ENCODE peak calls at places on chromosomes 16 and 17, in four cellular contexts. J is IMR-90, H is H9, W is H1. O is an unnamed sample.

GRCh38 chr17:73050797-73051196 is 41.7 kb downstream of the SLC39A11 start:
- DNase-seq in H (no peak), J (no peak), W (no peak), O (no peak)

GRCh38 chr17:32191306-32191705 is 49.0 kb downstream of the RHOT1 start:
- DNase-seq in H (no peak), J (peak; percentile 68), W (no peak), O (no peak)

GRCh38 chr16:9092282-9092962 is 978 bp downstream of the HAPSTR1 start:
- DNase-seq in J (no peak), H (no peak), W (peak; percentile 75), O (peak; percentile 34)

GRCh38 chr17:61490540-61490975 is 38.3 kb downstream of the TBX4 start:
- DNase-seq in W (no peak), J (peak; percentile 90), H (no peak), O (no peak)

GRCh38 chr17:45282683-45283644 is 21.1 kb upstream of the SPATA32 start:
- DNase-seq in J (peak; percentile 88), W (no peak), H (no peak), O (peak; percentile 51)

GRCh38 chr17:35801583-35802224 is 6.3 kb upstream of the MMP28 start:
- DNase-seq in H (no peak), W (no peak), J (no peak), O (no peak)

GRCh38 chr16:88770459-88771293 is 14.3 kb downstream of the PIEZO1 start:
- DNase-seq in J (peak; percentile 87), H (peak; percentile 92), W (no peak), O (peak; percentile 92)

GRCh38 chr17:45873728-45874127 is 20.6 kb upstream of the MAPT start:
- DNase-seq in J (no peak), H (no peak), W (no peak), O (peak; percentile 21)

GRCh38 chr17:68759343-68760140 is 158.4 kb upstream of the FAM20A start:
- DNase-seq in H (peak; percentile 95), W (peak; percentile 85), J (peak; percentile 93), O (peak; percentile 96)

GRCh38 chr17:52419256-52419655 is 260.7 kb upstream of the CA10 start:
- DNase-seq in J (no peak), H (no peak), W (no peak), O (no peak)

GRCh38 chr17:6551356-6551755 is 5.0 kb downstream of the PITPNM3 start:
- DNase-seq in H (no peak), J (no peak), W (no peak), O (no peak)

GRCh38 chr17:6554871-6555330 is 1.5 kb downstream of the PITPNM3 start:
- DNase-seq in H (peak; percentile 56), J (no peak), W (no peak), O (peak; percentile 53)

GRCh38 chr17:6549384-6550036 is 6.8 kb downstream of the PITPNM3 start:
- DNase-seq in H (no peak), J (no peak), W (no peak), O (no peak)

GRCh38 chr17:6554336-6554735 is 2.0 kb downstream of the PITPNM3 start:
- DNase-seq in H (no peak), J (no peak), W (no peak), O (no peak)

DNA sequence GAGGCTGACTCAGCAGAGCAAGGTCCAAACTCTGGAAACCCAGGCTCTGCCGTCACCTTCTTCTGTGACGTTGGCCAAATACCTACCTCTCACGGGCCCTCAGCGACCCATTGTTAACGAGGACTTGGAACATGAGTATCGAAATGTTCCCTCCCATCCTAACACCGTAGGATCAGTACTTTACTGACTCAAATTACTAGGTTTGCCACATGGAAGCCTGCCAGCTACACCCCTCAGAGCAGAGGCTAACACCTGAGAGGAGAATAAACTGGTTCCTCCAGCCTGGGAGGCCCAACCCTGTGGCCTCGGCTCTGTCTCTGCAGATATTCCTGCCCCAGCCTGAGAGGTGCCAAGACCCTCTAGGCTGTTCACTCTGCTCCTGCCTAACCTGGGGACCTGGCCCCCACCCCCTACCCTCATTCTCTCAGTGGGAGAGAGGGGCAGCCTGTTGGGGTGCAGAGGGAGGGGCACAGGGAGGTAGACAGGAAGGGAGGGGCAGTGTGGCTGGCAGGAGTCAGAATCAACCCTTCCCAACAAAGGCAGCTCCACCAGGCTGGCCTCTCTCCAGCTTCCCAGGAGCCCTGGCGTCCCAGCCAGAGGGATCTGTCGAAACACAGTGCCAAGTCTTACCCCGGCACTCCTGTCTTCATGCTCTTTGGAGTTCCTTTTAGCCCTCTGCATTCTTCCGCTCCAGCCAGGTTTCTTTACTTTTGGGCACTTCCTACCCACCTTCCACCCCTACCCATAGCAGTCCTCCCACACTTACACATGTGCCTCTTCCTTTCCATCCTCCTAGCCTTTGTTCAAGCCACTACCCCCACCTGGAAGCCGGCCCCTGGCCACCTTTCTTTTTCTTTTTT is 4.2 kb downstream of the PITPNM3 start:
- DNase-seq in H (no peak), W (no peak), J (no peak), O (no peak)
- H3K4me1 ChIP-seq in H (peaks cover 4% of the 10 kb centered on the region), W (peaks cover 11% of the 10 kb centered on the region), J (peaks cover 5% of the 10 kb centered on the region), O (no peaks in the 10 kb centered on the region)

GRCh38 chr17:1181769-1182137 is 2.0 kb upstream of the ABR start:
- DNase-seq in W (no peak), H (no peak), J (peak; percentile 86), O (no peak)
- H4K8ac ChIP-seq in W (no peak overlapping the region), H (no peak overlapping the region), J (peak overlapping the region; percentile 15), O (no peak overlapping the region)

DNA sequence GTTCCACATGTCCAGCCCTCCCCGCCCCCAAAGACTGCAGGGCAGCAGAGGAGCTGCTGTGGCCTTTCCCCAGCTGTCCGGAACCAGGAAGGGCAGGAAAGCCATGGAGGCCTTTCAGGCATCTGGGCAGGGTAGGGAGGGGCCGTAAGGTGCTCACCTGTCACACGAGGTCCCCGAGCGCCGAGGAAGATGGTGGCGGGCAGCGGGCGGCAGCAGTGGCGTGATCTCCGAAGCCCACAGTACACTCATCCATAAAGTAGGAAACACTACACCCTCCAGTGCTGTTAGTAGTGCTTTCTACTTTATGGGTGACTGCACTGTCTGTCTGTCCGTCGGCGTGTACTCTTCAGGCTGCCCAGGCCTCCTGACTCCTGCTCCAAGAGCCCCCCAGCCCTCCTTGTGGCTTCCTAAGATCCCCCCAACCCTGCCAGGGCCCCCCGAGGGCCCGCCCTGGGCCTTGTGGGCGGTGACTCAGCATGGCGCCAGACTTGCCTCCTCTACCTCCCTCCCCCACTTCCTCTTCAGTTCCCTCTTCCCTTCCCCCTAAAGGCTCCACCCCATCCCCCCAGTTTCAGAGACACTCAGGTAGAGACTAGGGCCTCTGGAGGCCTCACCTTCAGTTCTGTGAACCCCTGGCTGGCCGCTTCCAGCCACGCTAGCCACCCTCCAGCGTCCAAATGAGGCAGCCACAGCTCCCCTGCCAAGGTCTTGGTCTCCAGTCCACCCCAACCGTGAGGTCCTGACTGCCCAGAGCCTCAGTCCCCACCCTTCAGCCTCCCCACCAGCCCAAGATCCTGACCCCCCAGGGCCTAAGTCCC is 2.6 kb upstream of the TSPOAP1 start:
- DNase-seq in W (no peak), J (no peak), H (peak; percentile 42), O (no peak)
- H4K5ac ChIP-seq in W (no peak overlapping the region), J (no peak overlapping the region), H (no peak overlapping the region), O (no peak overlapping the region)

GRCh38 chr16:27235938-27236245 is 32.6 kb downstream of the KDM8 start:
- DNase-seq in J (no peak), H (no peak), W (no peak), O (no peak)
- H3K4me1 ChIP-seq in J (peaks cover 19% of the 10 kb centered on the region), H (no peaks in the 10 kb centered on the region), W (no peaks in the 10 kb centered on the region), O (no peaks in the 10 kb centered on the region)

GRCh38 chr16:57759541-57760356 is 24.2 kb downstream of the KATNB1 start:
- DNase-seq in J (no peak), W (peak; percentile 49), H (no peak), O (peak; percentile 75)
- H4K8ac ChIP-seq in J (no peak overlapping the region), W (no peak overlapping the region), H (no peak overlapping the region), O (no peak overlapping the region)

DNA sequence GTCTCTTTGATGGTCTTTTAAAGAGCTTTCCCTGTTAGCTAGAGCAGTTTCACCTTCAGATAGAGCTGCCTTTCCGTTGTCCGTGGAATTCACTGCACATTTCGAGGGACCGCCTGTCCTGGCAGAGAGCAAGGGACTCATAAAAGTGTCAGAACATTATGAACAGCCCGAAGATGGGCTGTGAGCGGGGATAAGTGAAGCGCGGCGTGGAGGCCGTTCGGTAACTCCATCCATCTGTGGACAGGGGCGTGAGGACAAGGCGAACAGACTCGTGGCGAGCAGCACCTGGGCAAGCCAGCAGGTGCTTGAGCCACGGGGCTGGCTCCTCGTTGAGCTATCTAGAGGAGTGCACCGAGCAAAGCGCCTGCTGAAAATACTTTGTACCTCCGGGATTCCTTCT is 371.2 kb downstream of the MAF start:
- DNase-seq in W (no peak), H (no peak), J (no peak), O (no peak)
- H4K5ac ChIP-seq in W (no peak overlapping the region), H (no peak overlapping the region), J (no peak overlapping the region), O (no peak overlapping the region)

GRCh38 chr16:81555660-81556059 is 111.1 kb downstream of the CMIP start:
- DNase-seq in W (no peak), H (no peak), J (no peak), O (no peak)
- H3K4me1 ChIP-seq in W (peaks cover 2% of the 10 kb centered on the region), H (no peaks in the 10 kb centered on the region), J (peaks cover 17% of the 10 kb centered on the region), O (peaks cover 2% of the 10 kb centered on the region)

GRCh38 chr16:2487517-2487842 is 12.6 kb downstream of the TBC1D24 start:
- DNase-seq in H (no peak), J (peak; percentile 11), W (no peak), O (no peak)

GRCh38 chr16:2485811-2486507 is 11.0 kb downstream of the TBC1D24 start:
- DNase-seq in W (no peak), H (no peak), J (no peak), O (no peak)

GRCh38 chr16:2484898-2485508 is 10.1 kb downstream of the TBC1D24 start:
- DNase-seq in W (no peak), H (no peak), J (no peak), O (no peak)

GRCh38 chr16:2487903-2488531 is 13.1 kb downstream of the TBC1D24 start:
- DNase-seq in J (no peak), W (no peak), H (no peak), O (no peak)

DNA sequence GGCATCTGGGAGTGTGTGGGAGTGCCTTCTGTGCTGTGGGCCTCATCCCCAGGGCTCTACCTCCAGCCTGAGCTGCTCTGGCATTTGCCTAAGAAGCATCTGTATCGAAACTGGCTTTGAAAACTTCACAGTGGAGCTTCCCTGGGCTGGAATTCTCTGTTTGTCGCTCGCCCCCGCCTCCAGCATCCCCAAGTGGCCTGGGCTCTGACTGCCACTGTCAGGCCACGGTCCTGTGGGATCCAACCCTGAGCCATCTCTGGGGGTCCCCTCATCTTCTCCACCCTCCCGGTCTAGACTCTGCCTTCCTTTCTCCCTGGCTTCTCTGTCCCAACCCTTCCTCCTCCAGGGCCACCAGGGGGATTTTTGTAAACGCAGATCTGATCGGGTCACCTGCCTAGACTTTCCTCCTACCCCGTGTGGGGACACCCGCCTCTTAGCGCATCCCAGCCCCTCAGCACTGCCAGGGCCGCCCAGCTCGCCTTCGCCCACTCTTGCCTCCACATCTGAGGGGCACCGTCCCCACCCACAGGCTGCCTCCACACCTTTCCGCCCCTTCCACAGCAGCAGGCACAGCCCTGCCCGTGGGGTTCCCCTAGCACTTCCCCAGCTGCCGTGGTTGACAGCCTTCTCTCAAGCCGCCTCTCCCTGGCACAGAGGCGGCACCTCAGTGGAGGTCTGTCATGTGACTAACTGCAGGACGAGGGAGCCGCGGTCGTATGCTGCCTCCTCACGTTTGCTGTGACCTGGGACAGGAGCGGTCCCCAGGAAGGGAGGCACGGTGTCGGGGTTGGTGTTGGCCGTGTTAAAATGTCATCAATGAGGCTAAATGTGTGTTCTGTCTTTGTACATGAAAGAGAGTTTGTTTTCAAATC is 12.0 kb downstream of the TBC1D24 start:
- DNase-seq in J (peak; percentile 23), H (no peak), W (no peak), O (no peak)
- H4K8ac ChIP-seq in J (no peak overlapping the region), H (no peak overlapping the region), W (peak overlapping the region; percentile 28), O (no peak overlapping the region)